ENCODE peak calls at places on chromosomes 4 and X, in five cellular contexts. Q, S, W, X and O are unnamed samples.

GRCh38 chr4:74228691-74229640 is 71.0 kb downstream of the MTHFD2L start:
- DNase-seq in S (peak; percentile 37), X (peak; percentile 80), Q (peak; percentile 22), W (no peak), O (peak; percentile 75)

GRCh38 chrX:56468441-56468840 is 95.0 kb upstream of the UBQLN2 start:
- DNase-seq in S (peak; percentile 36), Q (no peak), W (no peak), X (no peak), O (no peak)

GRCh38 chr4:89486042-89486441 is 178.4 kb upstream of the GPRIN3 start:
- DNase-seq in Q (peak; percentile 38), X (no peak), W (no peak), S (no peak), O (peak; percentile 31)

GRCh38 chr4:72119946-72120345 is 88.1 kb downstream of the NPFFR2 start:
- DNase-seq in W (no peak), X (no peak), S (no peak), Q (no peak), O (no peak)

GRCh38 chrX:68487924-68488323 is 10.9 kb upstream of the YIPF6 start:
- DNase-seq in X (no peak), S (no peak), Q (no peak), W (no peak), O (no peak)

GRCh38 chr4:180099962-180100361 is 2143.2 kb upstream of the TENM3 start:
- DNase-seq in Q (no peak), X (no peak), S (no peak), W (no peak), O (no peak)

GRCh38 chrX:136694491-136695087 is 46.6 kb downstream of the CD40LG start:
- DNase-seq in S (peak; percentile 7), X (peak; percentile 27), Q (peak; percentile 57), W (no peak), O (peak; percentile 34)

GRCh38 chrX:3501833-3502535 is 155.5 kb upstream of the MXRA5 start:
- DNase-seq in Q (no peak), X (no peak), W (no peak), S (no peak), O (peak; percentile 92)

GRCh38 chr4:7309176-7309575 is 116.8 kb downstream of the SORCS2 start:
- DNase-seq in X (no peak), W (no peak), Q (no peak), S (no peak), O (no peak)

GRCh38 chr4:11182031-11182430 is 246.7 kb downstream of the HS3ST1 start:
- DNase-seq in Q (no peak), S (no peak), X (no peak), W (no peak), O (no peak)

GRCh38 chr4:38872620-38873019 is 5.0 kb downstream of the FAM114A1 start:
- DNase-seq in X (no peak), Q (no peak), W (no peak), S (no peak), O (no peak)

GRCh38 chr4:86957214-86957613 is 22.4 kb downstream of the AFF1 start:
- DNase-seq in X (no peak), Q (peak; percentile 36), S (no peak), W (no peak), O (no peak)

GRCh38 chrX:12978205-12979010 is 3.5 kb downstream of the TMSB4X start:
- DNase-seq in X (peak; percentile 61), S (peak; percentile 54), W (peak; percentile 2), Q (no peak), O (peak; percentile 80)

GRCh38 chr4:108571027-108571569 is 49.3 kb upstream of the RPL34 start:
- DNase-seq in W (no peak), S (no peak), X (no peak), Q (no peak), O (no peak)

GRCh38 chr4:108714880-108715279 is 48.0 kb downstream of the ETNPPL start:
- DNase-seq in Q (no peak), S (no peak), X (no peak), W (no peak), O (no peak)

GRCh38 chr4:17188035-17188967 is 289.9 kb upstream of the LDB2 start:
- DNase-seq in Q (no peak), S (no peak), X (no peak), W (no peak), O (no peak)

GRCh38 chrX:40938418-40938817 is 146.8 kb upstream of the USP9X start:
- DNase-seq in W (no peak), S (no peak), X (no peak), Q (no peak), O (no peak)

GRCh38 chr4:99868126-99868596 is 26.1 kb downstream of the LAMTOR3 start:
- DNase-seq in X (no peak), W (no peak), S (no peak), Q (no peak), O (peak; percentile 9)

GRCh38 chr4:11342401-11342800 is 86.3 kb downstream of the HS3ST1 start:
- DNase-seq in W (no peak), X (no peak), Q (no peak), S (no peak), O (no peak)

GRCh38 chrX:1249101-1249887 is 19.3 kb upstream of the CSF2RA start:
- DNase-seq in S (no peak), W (no peak), Q (no peak), X (peak; percentile 48), O (peak; percentile 42)

GRCh38 chrX:18448416-18448815 is 23.0 kb downstream of the CDKL5 start:
- DNase-seq in S (no peak), W (no peak), X (no peak), Q (no peak), O (peak; percentile 28)

GRCh38 chr4:78069859-78070258 is 12.7 kb downstream of the FRAS1 start:
- DNase-seq in X (no peak), W (no peak), S (no peak), Q (no peak), O (peak; percentile 94)

GRCh38 chr4:114677346-114677979 is 78.9 kb downstream of the UGT8 start:
- DNase-seq in X (no peak), Q (no peak), S (no peak), W (no peak), O (no peak)

GRCh38 chr4:124423160-124423559 is 289.4 kb downstream of the ANKRD50 start:
- DNase-seq in S (no peak), W (no peak), X (no peak), Q (no peak), O (no peak)

GRCh38 chr4:39383690-39384089 is 17.5 kb upstream of the RFC1 start:
- DNase-seq in S (no peak), X (no peak), W (no peak), Q (no peak), O (no peak)

GRCh38 chrX:67724359-67725110 is 180.7 kb downstream of the AR start:
- DNase-seq in Q (no peak), S (no peak), X (no peak), W (peak; percentile 3), O (no peak)

GRCh38 chr4:128068927-128069326 is 7.8 kb downstream of the LARP1B start:
- DNase-seq in X (no peak), S (no peak), Q (no peak), W (no peak), O (peak; percentile 4)

GRCh38 chr4:100479971-100480370 is 37.9 kb downstream of the EMCN start:
- DNase-seq in W (no peak), X (no peak), S (no peak), Q (no peak), O (no peak)

GRCh38 chrX:48059296-48059639 is 12.2 kb downstream of the ZNF630 start:
- DNase-seq in Q (no peak), X (no peak), W (no peak), S (no peak), O (no peak)